ENCODE peak calls at places on chromosomes 16 and 17, in five cellular contexts. W is Peyer's patch, T is A549, E is heart left ventricle, V is H1. D is an unnamed sample.

GRCh38 chr16:72241930-72242329 is 70.0 kb upstream of the PMFBP1 start:
- DNase-seq in W (no peak), T (peak), E (no peak), V (no peak), D (no peak)

GRCh38 chr16:89072216-89073130 is 21.2 kb upstream of the ACSF3 start:
- DNase-seq in W (no peak), T (no peak), E (peak), V (no peak), D (no peak)

GRCh38 chr16:68514511-68514910 is 24.6 kb upstream of the ZFP90 start:
- DNase-seq in W (no peak), T (no peak), E (no peak), V (no peak), D (no peak)

GRCh38 chr17:9636501-9636900 is 8.8 kb upstream of the USP43 start:
- DNase-seq in W (no peak), T (no peak), E (no peak), V (no peak), D (no peak)

GRCh38 chr16:67426950-67427349 is 4.0 kb upstream of the HSD11B2 start:
- DNase-seq in W (no peak), T (no peak), E (peak), V (no peak), D (no peak)

GRCh38 chr16:24152826-24153225 is 103.3 kb upstream of the CACNG3 start:
- DNase-seq in W (no peak), T (no peak), E (no peak), V (no peak), D (no peak)

GRCh38 chr17:17422641-17423040 is 54.2 kb upstream of the MED9 start:
- DNase-seq in W (no peak), T (no peak), E (peak), V (no peak), D (no peak)

GRCh38 chr17:37483311-37484039 is 6.2 kb upstream of the DUSP14 start:
- DNase-seq in W (no peak), T (no peak), E (peak), V (no peak), D (no peak)

GRCh38 chr16:19912445-19913305 is 28.0 kb upstream of the GPRC5B start:
- DNase-seq in W (no peak), T (no peak), E (no peak), V (no peak), D (no peak)

DNA sequence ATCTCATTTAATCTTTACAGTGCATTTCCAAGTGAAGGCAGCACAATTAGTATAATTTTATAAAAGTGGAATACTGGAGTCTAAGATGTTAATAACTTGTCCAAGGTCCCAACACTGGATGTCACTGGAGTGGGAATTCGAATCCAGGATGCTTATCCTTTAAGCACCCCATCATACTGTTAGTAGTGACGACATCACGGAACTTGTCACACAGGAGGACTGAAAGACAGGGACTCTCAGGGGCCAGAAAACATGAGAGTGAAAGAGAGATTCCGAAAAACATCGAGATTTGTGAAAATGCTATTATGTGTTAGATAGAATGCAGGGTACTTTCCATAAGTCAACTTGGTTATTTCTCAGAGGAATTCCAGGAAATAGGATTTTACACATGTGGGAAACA is 374.0 kb downstream of the GRIN2A start:
- DNase-seq in W (no peak), T (no peak), E (no peak), V (no peak), D (no peak)
- H3K27ac ChIP-seq in W (no peak), T (no peak), E (no peak), V (no peak), D (no peak)

GRCh38 chr17:79732804-79733691 is 2.3 kb downstream of the ENPP7 start:
- DNase-seq in W (no peak), T (no peak), E (no peak), V (no peak), D (no peak)
- TF ChIP-seq POLR2A in W (no peak), T (no peak), E (no peak), V (no peak), D (no peak)

GRCh38 chr16:477758-478157 is 49.8 kb upstream of the CAPN15 start:
- DNase-seq in W (no peak), T (no peak), E (no peak), V (no peak), D (no peak)
- H3K27ac ChIP-seq in W (no peak), T (no peak), E (peak), V (no peak), D (no peak)

DNA sequence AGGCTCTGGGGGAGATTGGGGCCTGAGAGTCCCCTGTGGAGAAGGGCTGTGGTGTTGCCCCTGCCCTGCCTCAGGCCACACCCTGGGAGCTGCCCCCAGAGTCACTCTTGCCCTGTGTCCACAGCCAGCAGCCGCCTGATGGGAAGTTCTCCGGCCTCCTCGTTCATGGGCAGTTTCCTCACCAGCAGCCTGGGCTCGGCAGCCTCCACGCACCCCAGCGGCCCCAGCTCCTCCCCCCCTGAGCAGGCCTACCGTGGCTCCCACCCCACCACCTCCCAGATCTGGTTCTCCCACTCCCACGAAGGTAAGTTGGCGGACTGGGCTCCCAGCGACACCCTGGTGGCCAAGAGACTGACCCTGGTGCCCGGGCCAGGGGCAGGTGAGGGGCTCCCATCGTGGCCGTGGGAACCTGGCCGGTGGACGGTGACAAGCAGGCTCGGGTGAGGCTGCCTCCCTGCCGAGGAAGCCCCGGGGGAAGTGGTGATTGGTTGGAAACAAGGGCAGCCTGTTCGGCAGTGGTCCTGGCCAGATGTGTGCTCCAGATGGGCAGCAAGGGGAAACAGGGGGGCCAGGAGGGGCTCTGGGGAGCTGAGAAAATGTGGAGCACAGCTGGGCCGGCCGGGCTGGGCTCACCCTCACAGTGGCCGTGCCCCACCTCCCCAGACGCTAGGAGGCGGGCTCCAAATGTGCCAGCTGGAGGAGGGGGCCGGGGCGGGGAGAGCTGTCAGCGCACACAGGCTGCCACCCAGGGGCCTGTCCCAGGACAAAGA is 31.6 kb downstream of the BAHCC1 start:
- DNase-seq in W (no peak), T (no peak), E (peak), V (no peak), D (no peak)
- TF ChIP-seq POLR2A in W (no peak), T (no peak), E (no peak), V (no peak), D (no peak)

DNA sequence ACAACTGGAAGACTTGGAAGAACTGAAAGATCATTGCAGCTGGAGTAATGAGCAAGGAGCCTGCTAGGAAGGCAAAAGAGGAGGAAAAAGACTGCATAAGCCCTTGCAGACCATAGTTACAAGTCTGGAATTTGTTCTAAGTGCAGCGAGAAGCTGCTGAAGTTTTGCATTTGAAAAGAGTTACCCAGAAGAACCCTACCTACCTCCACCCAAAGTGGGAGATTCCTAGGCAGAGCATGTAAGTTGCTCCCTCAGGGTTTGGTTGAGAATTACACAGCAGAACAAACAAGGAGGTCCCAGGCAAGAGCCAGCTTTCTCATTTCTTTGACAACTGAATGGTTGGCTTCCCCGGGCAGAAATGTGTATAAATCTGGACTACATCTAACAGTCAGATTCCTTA is 118.7 kb upstream of the NUDT7 start:
- DNase-seq in W (no peak), T (no peak), E (no peak), V (no peak), D (no peak)
- H3K27ac ChIP-seq in W (no peak), T (no peak), E (no peak), V (no peak), D (no peak)

DNA sequence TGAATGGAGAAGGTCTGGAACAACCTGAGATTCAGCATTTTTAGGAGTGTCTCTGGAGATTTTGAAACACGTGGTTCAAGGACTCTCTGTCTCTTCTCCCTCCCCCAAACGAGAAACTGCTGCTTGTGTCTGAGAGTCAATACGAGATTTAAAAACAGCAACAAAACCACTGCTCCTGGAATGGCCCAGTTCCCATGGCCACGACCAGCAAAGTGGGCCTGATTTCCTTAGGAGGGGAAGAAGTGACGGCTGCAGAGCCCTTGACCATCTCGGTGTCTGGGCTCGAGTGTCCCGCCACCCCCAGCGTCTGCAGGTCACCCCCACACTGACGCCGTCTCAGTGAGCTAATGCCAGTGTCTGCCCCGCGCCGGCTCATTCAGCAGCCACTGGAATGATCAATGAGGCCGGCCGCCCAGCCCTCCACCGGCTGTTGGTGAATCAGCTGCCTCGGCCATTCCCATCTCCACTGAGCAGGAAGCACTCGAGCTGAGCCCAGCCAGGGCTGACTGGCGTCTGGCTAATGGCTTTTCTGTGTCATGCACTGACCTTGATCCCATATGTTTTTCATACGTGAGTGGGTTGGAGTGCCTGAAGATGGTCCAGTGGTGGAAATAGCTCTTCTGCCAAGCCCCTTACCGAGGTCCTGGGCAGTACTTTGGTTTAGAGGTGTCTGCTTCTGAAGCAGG is 151.8 kb downstream of the PITPNC1 start:
- DNase-seq in W (peak), T (peak), E (peak), V (peak), D (peak)
- TF ChIP-seq POLR2A in W (no peak), T (no peak), E (no peak), V (no peak), D (no peak)

GRCh38 chr16:87697792-87698191 is 68.0 kb downstream of the KLHDC4 start:
- DNase-seq in W (no peak), T (no peak), E (no peak), V (no peak), D (no peak)

GRCh38 chr16:87697256-87697655 is 68.5 kb downstream of the KLHDC4 start:
- DNase-seq in W (no peak), T (no peak), E (no peak), V (no peak), D (no peak)

GRCh38 chr16:87696796-87697195 is 69.0 kb downstream of the KLHDC4 start:
- DNase-seq in W (no peak), T (no peak), E (no peak), V (no peak), D (no peak)

GRCh38 chr16:87698676-87699179 is 67.1 kb downstream of the KLHDC4 start:
- DNase-seq in W (peak), T (no peak), E (no peak), V (no peak), D (no peak)

GRCh38 chr16:87698241-87698640 is 67.5 kb downstream of the KLHDC4 start:
- DNase-seq in W (peak), T (no peak), E (no peak), V (no peak), D (no peak)
- H3K27ac ChIP-seq in W (peak), T (no peak), E (peak), V (no peak), D (no peak)